ENCODE peak calls at places on chromosomes 12 and 14, in nine cellular contexts. N is AG09309; Z is breast epithelium; S is stimulated activated naive CD4-positive, alpha-beta T cell; E is SW480; Y is HFF-Myc; T is activated CD8-positive, alpha-beta memory T cell treated with anti-CD3 and anti-CD28 coated beads, Interleukin-2, amount 10 ng/mL, durations not matched to agents 7 days and 5 days; O is foreskin fibroblast; Q is stimulated activated CD4-positive, alpha-beta T cell treated with anti-CD3 and anti-CD28 coated beads, Interleukin-4, amount 100 ng/mL, for 4 hours. A is an unnamed sample.

GRCh38 chr12:106739815-106740552 is 34.5 kb upstream of the RIC8B start:
- DNase-seq in Y (no peak), Q (no peak), O (peak), N (no peak), S (no peak), E (no peak), Z (no peak), T (no peak), A (no peak)

GRCh38 chr14:61145903-61146411 is 135.2 kb downstream of the TMEM30B start:
- DNase-seq in Y (peak), E (no peak), S (no peak), N (peak), Q (no peak), O (peak), T (no peak), Z (peak), A (no peak)

GRCh38 chr14:104600141-104600643 is 4.4 kb downstream of the TMEM179 start:
- DNase-seq in T (no peak), N (no peak), O (no peak), Y (peak), E (peak), Q (no peak), S (no peak), Z (no peak), A (no peak)

GRCh38 chr14:54420478-54421116 is 20.6 kb downstream of the CNIH1 start:
- DNase-seq in T (no peak), E (peak), S (no peak), Q (no peak), N (no peak), Z (no peak), O (peak), Y (no peak), A (no peak)

GRCh38 chr12:66550626-66551025 is 128.2 kb downstream of the GRIP1 start:
- DNase-seq in T (no peak), S (no peak), E (no peak), O (no peak), Y (no peak), Q (no peak), N (no peak), Z (no peak), A (no peak)

GRCh38 chr12:110337912-110338710 is 57.1 kb downstream of the ATP2A2 start:
- DNase-seq in O (no peak), T (no peak), N (no peak), Z (no peak), E (no peak), S (no peak), Q (no peak), Y (no peak), A (no peak)

GRCh38 chr12:18483723-18484325 is 222.5 kb downstream of the PIK3C2G start:
- DNase-seq in Y (no peak), S (no peak), N (no peak), O (no peak), Z (no peak), Q (no peak), T (no peak), E (no peak), A (no peak)

GRCh38 chr12:124952801-124953200 is 36.1 kb downstream of the DHX37 start:
- DNase-seq in E (no peak), Z (no peak), N (no peak), T (no peak), O (no peak), S (no peak), Q (no peak), Y (no peak), A (no peak)

GRCh38 chr14:36659822-36660735 is 1.6 kb upstream of the PAX9 start:
- DNase-seq in E (no peak), Y (no peak), Z (no peak), Q (no peak), T (no peak), S (no peak), O (no peak), N (no peak), A (no peak)

GRCh38 chr12:68865399-68866154 is 57.6 kb downstream of the MDM2 start:
- DNase-seq in E (no peak), Q (peak), S (no peak), Z (no peak), N (no peak), O (no peak), Y (no peak), T (no peak), A (no peak)

GRCh38 chr12:123675436-123675835 is 4.5 kb downstream of the TCTN2 start:
- DNase-seq in N (no peak), S (no peak), Q (no peak), Y (no peak), T (no peak), E (no peak), Z (no peak), O (no peak), A (no peak)

GRCh38 chr14:103743691-103744090 is 28.1 kb downstream of the ZFYVE21 start:
- DNase-seq in E (no peak), T (no peak), Q (no peak), S (no peak), N (no peak), O (no peak), Y (no peak), Z (no peak), A (no peak)

GRCh38 chr14:92924247-92924646 is 1.3 kb downstream of the CHGA start:
- DNase-seq in S (no peak), T (no peak), Y (no peak), Z (no peak), N (no peak), E (no peak), Q (no peak), O (no peak), A (no peak)

GRCh38 chr14:91373591-91374245 is 43.9 kb downstream of the CCDC88C start:
- DNase-seq in O (no peak), N (no peak), Q (peak), Y (no peak), T (peak), S (no peak), E (no peak), Z (no peak), A (no peak)

GRCh38 chr14:104563742-104564615 is 15.6 kb upstream of the C14orf180 start:
- DNase-seq in T (peak), E (peak), O (peak), N (no peak), Z (peak), Q (peak), S (peak), Y (peak), A (peak)

GRCh38 chr12:120369476-120370342 is 745 bp upstream of the MSI1 start:
- DNase-seq in N (no peak), O (no peak), Q (no peak), S (no peak), E (no peak), Y (no peak), Z (no peak), T (no peak), A (no peak)

GRCh38 chr12:5806376-5807089 is 138.5 kb downstream of the ANO2 start:
- DNase-seq in T (no peak), E (peak), N (peak), Z (no peak), O (no peak), Y (no peak), Q (no peak), S (no peak), A (no peak)

GRCh38 chr12:110022980-110023633 is 23.9 kb downstream of the ANKRD13A start:
- DNase-seq in N (no peak), T (no peak), Y (no peak), S (no peak), Q (no peak), O (no peak), Z (peak), E (no peak), A (no peak)